ENCODE peak calls at places on chromosomes 5 and 9, in ten cellular contexts. H, A, J, L, F, Q, C, X, K and Y are unnamed samples.

GRCh38 chr9:114518599-114519022 is 13.3 kb upstream of the WHRN start:
- DNase-seq in H (no peak), A (no peak), J (no peak), L (no peak), F (no peak), Q (no peak), C (no peak), X (no peak), K (no peak), Y (no peak)

GRCh38 chr5:79436821-79437220 is 77.1 kb downstream of the HOMER1 start:
- DNase-seq in H (no peak), A (no peak), J (peak), L (no peak), F (no peak), Q (no peak), C (no peak), X (no peak), K (no peak), Y (no peak)

GRCh38 chr5:133761606-133762005 is 149.3 kb upstream of the FSTL4 start:
- DNase-seq in H (no peak), A (no peak), J (no peak), L (no peak), F (no peak), Q (no peak), C (no peak), X (no peak), K (no peak), Y (no peak)

GRCh38 chr9:84969084-84969483 is 299.6 kb downstream of the NTRK2 start:
- DNase-seq in H (no peak), A (no peak), J (peak), L (peak), F (no peak), Q (no peak), C (peak), X (no peak), K (no peak), Y (no peak)

GRCh38 chr5:67639311-67639710 is 442.7 kb upstream of the CD180 start:
- DNase-seq in H (no peak), A (no peak), J (no peak), L (no peak), F (no peak), Q (no peak), C (no peak), X (no peak), K (no peak), Y (no peak)

GRCh38 chr5:132362086-132362485 is 7.4 kb upstream of the SLC22A5 start:
- DNase-seq in H (no peak), A (no peak), J (no peak), L (no peak), F (no peak), Q (no peak), C (no peak), X (no peak), K (no peak), Y (no peak)

GRCh38 chr5:59542841-59543825 is 350.4 kb downstream of the PDE4D start:
- DNase-seq in H (no peak), A (peak), J (peak), L (peak), F (peak), Q (no peak), C (peak), X (no peak), K (no peak), Y (no peak)

GRCh38 chr5:98296426-98296825 is 477.0 kb upstream of the RGMB start:
- DNase-seq in H (no peak), A (no peak), J (peak), L (no peak), F (no peak), Q (no peak), C (peak), X (no peak), K (no peak), Y (no peak)

GRCh38 chr5:6902597-6902996 is 189.4 kb downstream of the TENT4A start:
- DNase-seq in H (no peak), A (no peak), J (no peak), L (peak), F (no peak), Q (no peak), C (no peak), X (no peak), K (no peak), Y (no peak)

GRCh38 chr5:80238078-80238477 is 17.8 kb downstream of the SERINC5 start:
- DNase-seq in H (no peak), A (no peak), J (no peak), L (no peak), F (no peak), Q (no peak), C (no peak), X (no peak), K (no peak), Y (no peak)

GRCh38 chr5:95812100-95812472 is 10.4 kb downstream of the GLRX start:
- DNase-seq in H (no peak), A (no peak), J (peak), L (no peak), F (no peak), Q (no peak), C (no peak), X (no peak), K (peak), Y (no peak)

GRCh38 chr5:40945111-40945510 is 35.8 kb downstream of the C7 start:
- DNase-seq in H (no peak), A (no peak), J (no peak), L (no peak), F (no peak), Q (peak), C (no peak), X (no peak), K (no peak), Y (no peak)

GRCh38 chr9:120617637-120617979 is 37.6 kb upstream of the CDK5RAP2 start:
- DNase-seq in H (no peak), A (no peak), J (peak), L (no peak), F (no peak), Q (no peak), C (no peak), X (no peak), K (no peak), Y (no peak)

GRCh38 chr9:78026947-78027346 is 4.7 kb downstream of the GNAQ start:
- DNase-seq in H (no peak), A (no peak), J (peak), L (no peak), F (no peak), Q (no peak), C (no peak), X (no peak), K (no peak), Y (no peak)

GRCh38 chr9:134045841-134046544 is 20.7 kb downstream of the BRD3OS start:
- DNase-seq in H (no peak), A (peak), J (no peak), L (no peak), F (no peak), Q (no peak), C (no peak), X (no peak), K (no peak), Y (no peak)

GRCh38 chr5:37777472-37778135 is 62.2 kb downstream of the GDNF start:
- DNase-seq in H (no peak), A (no peak), J (peak), L (no peak), F (no peak), Q (no peak), C (no peak), X (no peak), K (no peak), Y (no peak)

GRCh38 chr9:127035423-127035822 is 87.0 kb downstream of the ANGPTL2 start:
- DNase-seq in H (no peak), A (peak), J (no peak), L (no peak), F (no peak), Q (no peak), C (no peak), X (no peak), K (no peak), Y (no peak)

GRCh38 chr9:26054600-26055516 is 376.6 kb upstream of the TUSC1 start:
- DNase-seq in H (no peak), A (no peak), J (peak), L (no peak), F (no peak), Q (no peak), C (no peak), X (no peak), K (no peak), Y (no peak)